ENCODE peak calls at places on chromosomes 7 and 10, in nine cellular contexts. U is cardiac septum; S is breast epithelium; T is colonic mucosa; Z is NCI-H2171; N is H54; C is C1 segment of cervical spinal cord; R is effector memory CD8-positive, alpha-beta T cell; L is hepatocyte. Q is an unnamed sample.

GRCh38 chr10:43923328-43923727 is 274.6 kb upstream of the ZNF32 start:
- DNase-seq in U (no peak), S (no peak), T (no peak), Z (no peak), N (no peak), C (no peak), R (no peak), L (peak; percentile 1), Q (no peak)

GRCh38 chr7:130374507-130374906 is 5.8 kb upstream of the CPA1 start:
- DNase-seq in U (peak; percentile 65), S (no peak), T (no peak), Z (no peak), N (no peak), C (no peak), R (no peak), L (no peak), Q (no peak)

GRCh38 chr7:82054544-82054943 is 284.7 kb upstream of the HGF start:
- DNase-seq in U (no peak), S (no peak), T (no peak), Z (no peak), N (no peak), C (no peak), R (no peak), L (no peak), Q (no peak)

GRCh38 chr7:112550468-112551060 is 69.8 kb downstream of the LSMEM1 start:
- DNase-seq in U (no peak), S (no peak), T (peak; percentile 55), Z (peak; percentile 14), N (peak; percentile 20), C (no peak), R (peak; percentile 14), L (peak; percentile 63), Q (no peak)

GRCh38 chr10:127911867-127912257 is 5.0 kb downstream of the PTPRE start:
- DNase-seq in U (no peak), S (no peak), T (no peak), Z (no peak), N (no peak), C (no peak), R (no peak), L (no peak), Q (no peak)

GRCh38 chr10:22554481-22555182 is 159.7 kb downstream of the PIP4K2A start:
- DNase-seq in U (no peak), S (peak; percentile 69), T (peak; percentile 41), Z (no peak), N (no peak), C (peak; percentile 73), R (no peak), L (peak; percentile 83), Q (peak; percentile 43)

GRCh38 chr10:15172306-15172840 is 3.9 kb upstream of the NMT2 start:
- DNase-seq in U (no peak), S (no peak), T (no peak), Z (peak; percentile 13), N (no peak), C (no peak), R (no peak), L (no peak), Q (no peak)

GRCh38 chr7:157464111-157464970 is 127.5 kb downstream of the DNAJB6 start:
- DNase-seq in U (no peak), S (no peak), T (no peak), Z (no peak), N (no peak), C (no peak), R (no peak), L (no peak), Q (no peak)

GRCh38 chr10:92920866-92921265 is 72.5 kb downstream of the EXOC6 start:
- DNase-seq in U (no peak), S (no peak), T (no peak), Z (no peak), N (no peak), C (no peak), R (no peak), L (no peak), Q (no peak)

GRCh38 chr10:78047314-78047891 is 13.7 kb downstream of the RPS24 start:
- DNase-seq in U (peak; percentile 90), S (peak; percentile 91), T (peak; percentile 91), Z (peak; percentile 56), N (peak; percentile 72), C (peak; percentile 72), R (peak; percentile 81), L (peak; percentile 94), Q (peak; percentile 73)

GRCh38 chr7:36278767-36279171 is 110.9 kb upstream of the ANLN start:
- DNase-seq in U (no peak), S (no peak), T (peak; percentile 23), Z (peak; percentile 93), N (no peak), C (no peak), R (no peak), L (peak; percentile 85), Q (no peak)

GRCh38 chr10:562142-562541 is 127.3 kb downstream of the DIP2C start:
- DNase-seq in U (no peak), S (no peak), T (no peak), Z (no peak), N (no peak), C (no peak), R (no peak), L (no peak), Q (no peak)

GRCh38 chr10:126017961-126018560 is 121.7 kb downstream of the FANK1 start:
- DNase-seq in U (no peak), S (no peak), T (no peak), Z (no peak), N (no peak), C (no peak), R (no peak), L (peak; percentile 15), Q (no peak)

Q was measured in occipital lobe.